ENCODE peak calls at places on chromosomes 4 and X, in four cellular contexts. One of them, this sample, is unnamed. For H3K4me1, the result is how much of the 10 kb centered on the place peaks cover.

GRCh38 chrX:149472620-149473019 is 32.5 kb downstream of the IDS start:
- DNase-seq in ovary: no peak
- DNase-seq in sigmoid colon: no peak
- DNase-seq in right lobe of liver: peak
- DNase-seq in this sample: no peak

GRCh38 chrX:120769576-120770341 is 105.9 kb downstream of the CT47B1 start:
- DNase-seq in ovary: no peak
- DNase-seq in sigmoid colon: no peak
- DNase-seq in right lobe of liver: no peak
- DNase-seq in this sample: no peak

GRCh38 chrX:133569217-133569616 is 153.9 kb upstream of the GPC4 start:
- DNase-seq in ovary: no peak
- DNase-seq in sigmoid colon: no peak
- DNase-seq in right lobe of liver: no peak
- DNase-seq in this sample: no peak

GRCh38 chr4:154958621-154959358 is 177.7 kb downstream of the RBM46 start:
- DNase-seq in ovary: peak
- DNase-seq in sigmoid colon: peak
- DNase-seq in right lobe of liver: peak
- DNase-seq in this sample: no peak

GRCh38 chr4:145881585-145881984 is 57.0 kb downstream of the ZNF827 start:
- DNase-seq in ovary: no peak
- DNase-seq in sigmoid colon: no peak
- DNase-seq in right lobe of liver: no peak
- DNase-seq in this sample: no peak

GRCh38 chrX:40299028-40299479 is 201.3 kb upstream of the BCOR start:
- DNase-seq in ovary: peak
- DNase-seq in sigmoid colon: no peak
- DNase-seq in right lobe of liver: no peak
- DNase-seq in this sample: no peak

GRCh38 chrX:63514575-63514967 is 163.4 kb upstream of the SPIN4 start:
- DNase-seq in ovary: no peak
- DNase-seq in sigmoid colon: no peak
- DNase-seq in right lobe of liver: no peak
- DNase-seq in this sample: no peak

GRCh38 chr4:80619070-80619674 is 283.6 kb downstream of the CFAP299 start:
- DNase-seq in ovary: no peak
- DNase-seq in sigmoid colon: no peak
- DNase-seq in right lobe of liver: no peak
- DNase-seq in this sample: no peak

GRCh38 chr4:41375561-41375960 is 118.8 kb downstream of the UCHL1 start:
- DNase-seq in ovary: no peak
- DNase-seq in sigmoid colon: no peak
- DNase-seq in right lobe of liver: no peak
- DNase-seq in this sample: no peak

GRCh38 chr4:185654965-185655554 is 119.8 kb upstream of the PDLIM3 start:
- DNase-seq in ovary: no peak
- DNase-seq in sigmoid colon: no peak
- DNase-seq in right lobe of liver: no peak
- DNase-seq in this sample: no peak

GRCh38 chr4:185656467-185656890 is 121.2 kb upstream of the PDLIM3 start:
- DNase-seq in ovary: peak
- DNase-seq in sigmoid colon: peak
- DNase-seq in right lobe of liver: no peak
- DNase-seq in this sample: no peak

GRCh38 chr4:185657191-185657590 is 121.9 kb upstream of the PDLIM3 start:
- DNase-seq in ovary: no peak
- DNase-seq in sigmoid colon: peak
- DNase-seq in right lobe of liver: no peak
- DNase-seq in this sample: no peak

GRCh38 chr4:185651851-185652250 is 116.5 kb upstream of the PDLIM3 start:
- DNase-seq in ovary: no peak
- DNase-seq in sigmoid colon: no peak
- DNase-seq in right lobe of liver: no peak
- DNase-seq in this sample: no peak

GRCh38 chr4:185654311-185654710 is 119.0 kb upstream of the PDLIM3 start:
- DNase-seq in ovary: no peak
- DNase-seq in sigmoid colon: no peak
- DNase-seq in right lobe of liver: no peak
- DNase-seq in this sample: no peak
- H3K4me1 ChIP-seq in ovary: under half
- H3K4me1 ChIP-seq in sigmoid colon: half or more
- H3K4me1 ChIP-seq in right lobe of liver: under half
- H3K4me1 ChIP-seq in this sample: under half

GRCh38 chrX:48575642-48576041 is 1.4 kb downstream of the RBM3 start:
- DNase-seq in ovary: no peak
- DNase-seq in sigmoid colon: no peak
- DNase-seq in right lobe of liver: no peak
- DNase-seq in this sample: no peak

GRCh38 chrX:48573690-48574269 is 504 bp upstream of the RBM3 start:
- DNase-seq in ovary: peak
- DNase-seq in sigmoid colon: peak
- DNase-seq in right lobe of liver: peak
- DNase-seq in this sample: no peak

GRCh38 chrX:48578661-48579128 is 4.4 kb downstream of the RBM3 start:
- DNase-seq in ovary: no peak
- DNase-seq in sigmoid colon: no peak
- DNase-seq in right lobe of liver: no peak
- DNase-seq in this sample: no peak

GRCh38 chrX:48574270-48575266 is at the start of gene RBM3:
- DNase-seq in ovary: peak
- DNase-seq in sigmoid colon: peak
- DNase-seq in right lobe of liver: peak
- DNase-seq in this sample: peak

DNA sequence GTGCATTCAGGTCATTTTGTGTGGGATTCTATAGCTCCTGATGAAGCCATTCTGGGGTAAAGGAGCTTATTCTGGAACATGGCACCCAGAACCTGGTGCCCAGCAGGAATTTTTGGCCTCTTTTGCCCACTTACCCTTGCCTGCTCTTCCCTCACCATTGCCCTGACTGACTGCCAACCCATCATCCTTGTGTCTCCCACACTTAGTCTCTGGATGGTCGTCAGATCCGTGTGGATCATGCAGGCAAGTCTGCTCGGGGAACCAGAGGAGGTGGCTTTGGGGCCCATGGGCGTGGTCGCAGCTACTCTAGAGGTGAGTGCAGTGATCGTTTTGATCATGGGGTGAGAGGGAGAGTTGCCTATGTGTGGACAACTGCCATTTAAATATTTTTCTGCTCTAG is 1.8 kb downstream of the RBM3 start:
- DNase-seq in ovary: no peak
- DNase-seq in sigmoid colon: no peak
- DNase-seq in right lobe of liver: no peak
- DNase-seq in this sample: no peak
- TF ChIP-seq POLR2A in ovary: no peak
- TF ChIP-seq POLR2A in sigmoid colon: no peak
- TF ChIP-seq POLR2A in right lobe of liver: no peak
- TF ChIP-seq POLR2A in this sample: no peak

DNA sequence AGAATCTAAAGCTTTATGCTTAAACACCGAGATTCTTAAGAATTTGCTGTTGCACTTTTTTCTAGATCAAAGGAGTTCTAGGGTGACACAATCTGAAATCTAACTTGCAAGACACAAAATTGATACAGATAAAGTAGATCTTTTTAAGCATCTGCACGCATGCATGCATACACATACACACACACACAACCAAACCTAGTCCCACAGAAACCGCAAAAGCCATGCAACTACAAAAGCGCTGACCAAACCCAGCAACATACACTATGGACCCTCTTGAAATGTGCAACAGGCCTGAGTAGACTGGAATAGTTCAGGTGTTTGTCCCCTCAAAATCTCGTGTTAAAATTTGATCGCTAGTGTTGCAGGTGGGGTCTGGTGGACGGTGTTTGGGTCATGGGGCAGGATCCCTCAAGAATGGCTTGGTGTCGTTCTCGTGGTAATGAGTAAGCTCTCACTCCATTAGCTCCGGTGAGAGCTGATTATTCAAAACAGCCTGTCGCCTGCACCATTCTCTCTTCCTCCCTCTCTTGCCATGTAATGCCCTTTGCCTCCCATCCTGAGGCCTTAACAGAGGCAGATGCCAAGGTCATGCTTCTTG is 52.7 kb downstream of the IRF2 start:
- DNase-seq in ovary: no peak
- DNase-seq in sigmoid colon: no peak
- DNase-seq in right lobe of liver: no peak
- DNase-seq in this sample: peak
- H3K4me1 ChIP-seq in ovary: under half
- H3K4me1 ChIP-seq in sigmoid colon: under half
- H3K4me1 ChIP-seq in right lobe of liver: under half
- H3K4me1 ChIP-seq in this sample: under half

DNA sequence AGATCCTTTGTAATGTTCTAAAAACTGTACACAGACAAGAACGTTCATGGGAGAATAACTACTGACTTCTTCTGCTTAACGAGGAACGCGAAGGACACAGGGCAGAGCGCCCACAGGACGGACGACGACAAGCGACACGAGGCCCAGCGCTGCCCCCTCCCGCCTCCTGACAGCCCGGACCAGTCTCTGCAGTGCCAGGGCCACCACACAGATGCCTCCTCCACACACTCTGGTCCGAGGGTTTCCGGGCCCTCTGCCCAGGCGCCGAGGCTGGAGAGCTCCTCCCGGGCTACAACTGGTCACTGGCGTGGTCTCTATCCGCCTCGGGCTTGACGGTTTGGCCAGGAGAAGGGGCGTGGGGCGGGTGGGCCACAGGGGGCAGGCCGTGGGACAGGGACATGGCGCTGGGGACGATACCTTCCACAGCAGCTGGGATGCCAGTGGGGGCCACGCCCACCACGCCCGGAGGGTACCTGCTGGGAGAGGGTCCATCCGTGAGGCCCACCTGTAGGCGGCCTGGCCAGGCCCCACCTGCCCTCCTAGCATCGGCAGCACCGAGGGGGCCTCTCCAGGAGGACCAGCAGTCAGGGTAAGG is 36.9 kb downstream of the CTBP1 start:
- DNase-seq in ovary: peak
- DNase-seq in sigmoid colon: peak
- DNase-seq in right lobe of liver: no peak
- DNase-seq in this sample: no peak
- TF ChIP-seq POLR2A in ovary: no peak
- TF ChIP-seq POLR2A in sigmoid colon: no peak
- TF ChIP-seq POLR2A in right lobe of liver: no peak
- TF ChIP-seq POLR2A in this sample: no peak

GRCh38 chrX:119757646-119757978 is 776 bp upstream of the SOWAHD start:
- DNase-seq in ovary: no peak
- DNase-seq in sigmoid colon: no peak
- DNase-seq in right lobe of liver: no peak
- DNase-seq in this sample: no peak

GRCh38 chrX:119759333-119759766 is 962 bp downstream of the SOWAHD start:
- DNase-seq in ovary: no peak
- DNase-seq in sigmoid colon: no peak
- DNase-seq in right lobe of liver: no peak
- DNase-seq in this sample: peak

GRCh38 chrX:119760026-119760902 is 1.9 kb downstream of the SOWAHD start:
- DNase-seq in ovary: no peak
- DNase-seq in sigmoid colon: no peak
- DNase-seq in right lobe of liver: no peak
- DNase-seq in this sample: peak

GRCh38 chrX:119757979-119758681 is at the start of gene SOWAHD:
- DNase-seq in ovary: peak
- DNase-seq in sigmoid colon: peak
- DNase-seq in right lobe of liver: peak
- DNase-seq in this sample: peak

GRCh38 chrX:119758682-119759332 is 419 bp downstream of the SOWAHD start:
- DNase-seq in ovary: peak
- DNase-seq in sigmoid colon: no peak
- DNase-seq in right lobe of liver: no peak
- DNase-seq in this sample: peak
- H3K4me1 ChIP-seq in ovary: under half
- H3K4me1 ChIP-seq in sigmoid colon: under half
- H3K4me1 ChIP-seq in right lobe of liver: under half
- H3K4me1 ChIP-seq in this sample: under half

This sample was measured in Peyer's patch.